ENCODE peak calls at places on chromosomes 16 and 17, in eight cellular contexts. L is uterus, Z is PC-9, W is BE2C, R is astrocyte, Y is GM23248, J is hepatocyte, D is tibial nerve. Q is an unnamed sample.

GRCh38 chr17:79192503-79193500 is 118.2 kb downstream of the ENGASE start:
- DNase-seq in L (no peak), Z (peak; percentile 18), W (no peak), R (peak; percentile 10), Y (peak; percentile 64), J (peak; percentile 80), D (no peak), Q (peak; percentile 64)

GRCh38 chr17:74307984-74308773 is 17.8 kb upstream of the KIF19 start:
- DNase-seq in L (peak; percentile 29), Z (no peak), W (no peak), R (peak; percentile 15), Y (peak; percentile 46), J (no peak), D (no peak), Q (no peak)

GRCh38 chr16:30698139-30698815 is 694 bp upstream of the SRCAP start:
- DNase-seq in L (peak; percentile 98), Z (peak; percentile 99), W (peak; percentile 99), R (peak; percentile 71), Y (peak; percentile 94), J (peak; percentile 99), D (peak; percentile 98), Q (peak; percentile 99)

GRCh38 chr16:73390491-73390890 is 342.6 kb upstream of the ZFHX3 start:
- DNase-seq in L (no peak), Z (no peak), W (no peak), R (no peak), Y (no peak), J (no peak), D (no peak), Q (no peak)

GRCh38 chr17:58986005-58986404 is 120.7 kb downstream of the TRIM37 start:
- DNase-seq in L (no peak), Z (no peak), W (no peak), R (no peak), Y (no peak), J (no peak), D (no peak), Q (no peak)

GRCh38 chr17:8986295-8986694 is 20.8 kb upstream of the PIK3R5 start:
- DNase-seq in L (no peak), Z (no peak), W (no peak), R (no peak), Y (no peak), J (no peak), D (no peak), Q (no peak)

GRCh38 chr17:51636291-51636690 is 375.9 kb downstream of the UTP18 start:
- DNase-seq in L (no peak), Z (no peak), W (no peak), R (no peak), Y (no peak), J (no peak), D (no peak), Q (no peak)

GRCh38 chr16:705748-706188 is at the start of gene FBXL16:
- DNase-seq in L (no peak), Z (peak; percentile 60), W (peak; percentile 83), R (no peak), Y (no peak), J (no peak), D (no peak), Q (no peak)

GRCh38 chr17:416293-417206 is 63.9 kb upstream of the RPH3AL start:
- DNase-seq in L (no peak), Z (no peak), W (no peak), R (no peak), Y (no peak), J (no peak), D (no peak), Q (no peak)

GRCh38 chr17:77097772-77098171 is 43.0 kb upstream of the SEC14L1 start:
- DNase-seq in L (no peak), Z (no peak), W (no peak), R (no peak), Y (no peak), J (no peak), D (no peak), Q (no peak)

GRCh38 chr16:8346291-8346690 is 244.0 kb downstream of the TMEM114 start:
- DNase-seq in L (no peak), Z (no peak), W (no peak), R (no peak), Y (peak; percentile 4), J (peak; percentile 51), D (no peak), Q (peak; percentile 55)

GRCh38 chr16:21156767-21157467 is 1.6 kb upstream of the LDAF1 start:
- DNase-seq in L (peak; percentile 43), Z (peak; percentile 47), W (peak; percentile 36), R (peak; percentile 78), Y (peak; percentile 81), J (peak; percentile 80), D (peak; percentile 21), Q (peak; percentile 26)

GRCh38 chr17:59391026-59391425 is 59.6 kb downstream of the YPEL2 start:
- DNase-seq in L (no peak), Z (no peak), W (no peak), R (no peak), Y (no peak), J (no peak), D (no peak), Q (no peak)

GRCh38 chr17:48002208-48002919 is 31.5 kb downstream of the CDK5RAP3 start:
- DNase-seq in L (no peak), Z (peak; percentile 15), W (peak; percentile 43), R (peak; percentile 87), Y (peak; percentile 86), J (peak; percentile 56), D (no peak), Q (peak; percentile 77)

GRCh38 chr16:82621796-82622195 is 5.0 kb upstream of the CDH13 start:
- DNase-seq in L (no peak), Z (no peak), W (no peak), R (no peak), Y (no peak), J (no peak), D (no peak), Q (peak; percentile 6)

GRCh38 chr16:28311913-28312312 is 19.6 kb downstream of the SBK1 start:
- DNase-seq in L (no peak), Z (no peak), W (peak; percentile 27), R (no peak), Y (no peak), J (no peak), D (no peak), Q (no peak)

GRCh38 chr17:7313890-7314718 is 1.1 kb downstream of the GPS2 start:
- DNase-seq in L (no peak), Z (no peak), W (no peak), R (no peak), Y (peak; percentile 61), J (no peak), D (no peak), Q (no peak)

GRCh38 chr16:61792194-61792904 is 243.9 kb downstream of the CDH8 start:
- DNase-seq in L (no peak), Z (no peak), W (no peak), R (peak; percentile 97), Y (peak; percentile 82), J (no peak), D (no peak), Q (no peak)

GRCh38 chr16:65702707-65703402 is 581.0 kb upstream of the CDH11 start:
- DNase-seq in L (no peak), Z (no peak), W (peak; percentile 35), R (peak; percentile 67), Y (no peak), J (no peak), D (no peak), Q (no peak)

GRCh38 chr17:8073627-8074485 is 13.7 kb downstream of the ALOX12B start:
- DNase-seq in L (no peak), Z (peak; percentile 77), W (peak; percentile 74), R (peak; percentile 21), Y (peak; percentile 78), J (peak; percentile 84), D (no peak), Q (peak; percentile 46)

GRCh38 chr16:19542138-19542821 is 13.2 kb upstream of the VPS35L start:
- DNase-seq in L (no peak), Z (no peak), W (peak; percentile 13), R (peak; percentile 2), Y (no peak), J (peak; percentile 31), D (no peak), Q (no peak)

GRCh38 chr17:3894188-3894587 is 1.3 kb upstream of the CAMKK1 start:
- DNase-seq in L (no peak), Z (no peak), W (no peak), R (no peak), Y (no peak), J (no peak), D (no peak), Q (no peak)

GRCh38 chr17:3892095-3892998 is 506 bp downstream of the CAMKK1 start:
- DNase-seq in L (peak; percentile 89), Z (peak; percentile 86), W (peak; percentile 70), R (peak; percentile 42), Y (peak; percentile 86), J (peak; percentile 81), D (peak; percentile 77), Q (peak; percentile 33)

GRCh38 chr17:3893003-3893719 is at the start of gene CAMKK1:
- DNase-seq in L (peak; percentile 86), Z (peak; percentile 95), W (peak; percentile 89), R (peak; percentile 56), Y (peak; percentile 95), J (peak; percentile 96), D (peak; percentile 61), Q (peak; percentile 87)

GRCh38 chr17:3894927-3895343 is 2.1 kb upstream of the CAMKK1 start:
- DNase-seq in L (peak; percentile 47), Z (peak; percentile 68), W (no peak), R (peak; percentile 14), Y (peak; percentile 32), J (peak; percentile 81), D (no peak), Q (no peak)

GRCh38 chr17:3893720-3894116 is 865 bp upstream of the CAMKK1 start:
- DNase-seq in L (no peak), Z (no peak), W (no peak), R (no peak), Y (no peak), J (no peak), D (no peak), Q (no peak)
- H3K4me1 ChIP-seq in L (no peaks in the 10 kb centered on the region), Z (peaks cover 61% of the 10 kb centered on the region), W (peaks cover 11% of the 10 kb centered on the region), R (peaks cover 46% of the 10 kb centered on the region), Y (peaks cover 30% of the 10 kb centered on the region), J (peaks cover 40% of the 10 kb centered on the region), D (peaks cover 31% of the 10 kb centered on the region), Q (peaks cover 24% of the 10 kb centered on the region)

DNA sequence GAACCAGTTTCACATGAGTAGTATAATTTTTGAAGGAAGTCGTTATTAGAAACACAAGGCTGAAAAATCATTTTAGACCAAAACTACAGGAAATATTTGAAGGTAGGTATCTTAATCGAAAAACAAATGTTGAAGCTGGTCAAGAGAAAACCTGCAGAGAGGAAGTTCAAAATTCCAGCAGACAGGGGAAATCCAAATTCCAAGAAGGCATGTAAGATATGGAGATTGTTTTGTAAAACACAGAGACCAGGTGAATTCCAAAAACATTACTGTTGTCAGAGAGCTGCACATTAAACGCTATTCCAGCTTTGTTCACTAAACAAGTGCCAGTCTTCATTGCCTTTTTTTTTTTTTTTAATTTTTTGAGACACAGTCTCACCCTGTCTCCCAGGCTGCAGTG is 38.4 kb downstream of the ADAMTS18 start:
- DNase-seq in L (no peak), Z (no peak), W (no peak), R (no peak), Y (no peak), J (no peak), D (no peak), Q (no peak)
- H3K27me3 ChIP-seq in L (no peaks in the 10 kb centered on the region), Z (no peaks in the 10 kb centered on the region), W (no peaks in the 10 kb centered on the region), R (no peaks in the 10 kb centered on the region), Y (peaks cover 14% of the 10 kb centered on the region), J (no peaks in the 10 kb centered on the region), D (no peaks in the 10 kb centered on the region), Q (no peaks in the 10 kb centered on the region)

GRCh38 chr16:35308674-35309073 is 1849.3 kb downstream of the TP53TG3F start:
- DNase-seq in L (no peak), Z (no peak), W (no peak), R (no peak), Y (no peak), J (no peak), D (no peak), Q (no peak)
- H3K9me3 ChIP-seq in L (no peaks in the 10 kb centered on the region), Z (no peaks in the 10 kb centered on the region), W (peaks cover 17% of the 10 kb centered on the region), R (peaks cover 29% of the 10 kb centered on the region), Y (no peaks in the 10 kb centered on the region), J (no peaks in the 10 kb centered on the region), D (peaks cover 33% of the 10 kb centered on the region), Q (no peaks in the 10 kb centered on the region)

GRCh38 chr17:46184696-46185095 is 8.5 kb downstream of the KANSL1 start:
- DNase-seq in L (no peak), Z (no peak), W (no peak), R (no peak), Y (no peak), J (no peak), D (no peak), Q (no peak)
- H3K4me1 ChIP-seq in L (no peaks in the 10 kb centered on the region), Z (peaks cover 11% of the 10 kb centered on the region), W (no peaks in the 10 kb centered on the region), R (no peaks in the 10 kb centered on the region), Y (peaks cover 21% of the 10 kb centered on the region), J (peaks cover 30% of the 10 kb centered on the region), D (peaks cover 65% of the 10 kb centered on the region), Q (peaks cover 3% of the 10 kb centered on the region)